ENCODE peak calls at places on chromosomes 6 and 20, in eight cellular contexts. C, D, M, U, A, B, T and V are unnamed samples. For H3K9me3, the result is how much of the 10 kb centered on the place peaks cover.

GRCh38 chr6:132136976-132137375 is 185.8 kb upstream of the CCN2 start:
- DNase-seq in C (no peak), D (no peak), M (peak), U (no peak), A (no peak), B (no peak), T (no peak), V (no peak)

GRCh38 chr6:152151930-152152329 is 344.4 kb downstream of the ESR1 start:
- DNase-seq in C (no peak), D (no peak), M (no peak), U (no peak), A (no peak), B (no peak), T (no peak), V (no peak)

GRCh38 chr6:158037021-158037420 is 55.4 kb downstream of the SYNJ2 start:
- DNase-seq in C (peak), D (peak), M (no peak), U (no peak), A (peak), B (no peak), T (no peak), V (no peak)

GRCh38 chr6:45445749-45446454 is 68.2 kb upstream of the SUPT3H start:
- DNase-seq in C (peak), D (peak), M (peak), U (peak), A (peak), B (no peak), T (peak), V (peak)

GRCh38 chr20:53865905-53866786 is 204.2 kb downstream of the BCAS1 start:
- DNase-seq in C (peak), D (no peak), M (peak), U (no peak), A (no peak), B (no peak), T (peak), V (peak)

GRCh38 chr6:103284835-103285234 is 1574.9 kb downstream of the HACE1 start:
- DNase-seq in C (no peak), D (no peak), M (no peak), U (no peak), A (no peak), B (no peak), T (no peak), V (no peak)

GRCh38 chr6:83057705-83058321 is 7.8 kb downstream of the UBE3D start:
- DNase-seq in C (peak), D (no peak), M (peak), U (peak), A (no peak), B (no peak), T (peak), V (no peak)

GRCh38 chr20:63642518-63643247 is 10.5 kb downstream of the STMN3 start:
- DNase-seq in C (no peak), D (no peak), M (no peak), U (no peak), A (no peak), B (no peak), T (peak), V (peak)

GRCh38 chr6:155264704-155265320 is 999 bp downstream of the CLDN20 start:
- DNase-seq in C (no peak), D (no peak), M (peak), U (no peak), A (no peak), B (no peak), T (no peak), V (no peak)

GRCh38 chr6:41352396-41352795 is 17.0 kb downstream of the NCR2 start:
- DNase-seq in C (no peak), D (no peak), M (no peak), U (no peak), A (no peak), B (no peak), T (no peak), V (no peak)

GRCh38 chr20:57548177-57549058 is 12.5 kb upstream of the PCK1 start:
- DNase-seq in C (no peak), D (no peak), M (no peak), U (peak), A (no peak), B (no peak), T (no peak), V (peak)

GRCh38 chr6:160972111-160972510 is 19.5 kb upstream of the MAP3K4 start:
- DNase-seq in C (peak), D (no peak), M (peak), U (no peak), A (no peak), B (no peak), T (no peak), V (no peak)

GRCh38 chr6:34593741-34594140 is 37.6 kb upstream of the SPDEF start:
- DNase-seq in C (no peak), D (no peak), M (no peak), U (no peak), A (no peak), B (no peak), T (no peak), V (no peak)

GRCh38 chr20:51419236-51419635 is 123.3 kb downstream of the NFATC2 start:
- DNase-seq in C (no peak), D (no peak), M (no peak), U (no peak), A (no peak), B (no peak), T (no peak), V (no peak)

GRCh38 chr6:74356385-74356784 is 660.4 kb downstream of the CD109 start:
- DNase-seq in C (peak), D (no peak), M (peak), U (no peak), A (no peak), B (no peak), T (no peak), V (no peak)

GRCh38 chr20:7657569-7657968 is 282.7 kb downstream of the HAO1 start:
- DNase-seq in C (no peak), D (no peak), M (no peak), U (no peak), A (no peak), B (no peak), T (no peak), V (no peak)

GRCh38 chr6:37622639-37623038 is 75.0 kb downstream of the MDGA1 start:
- DNase-seq in C (no peak), D (no peak), M (no peak), U (no peak), A (no peak), B (no peak), T (no peak), V (no peak)

GRCh38 chr6:85580878-85581267 is 12.8 kb downstream of the SNX14 start:
- DNase-seq in C (no peak), D (no peak), M (peak), U (peak), A (peak), B (no peak), T (no peak), V (no peak)

DNA sequence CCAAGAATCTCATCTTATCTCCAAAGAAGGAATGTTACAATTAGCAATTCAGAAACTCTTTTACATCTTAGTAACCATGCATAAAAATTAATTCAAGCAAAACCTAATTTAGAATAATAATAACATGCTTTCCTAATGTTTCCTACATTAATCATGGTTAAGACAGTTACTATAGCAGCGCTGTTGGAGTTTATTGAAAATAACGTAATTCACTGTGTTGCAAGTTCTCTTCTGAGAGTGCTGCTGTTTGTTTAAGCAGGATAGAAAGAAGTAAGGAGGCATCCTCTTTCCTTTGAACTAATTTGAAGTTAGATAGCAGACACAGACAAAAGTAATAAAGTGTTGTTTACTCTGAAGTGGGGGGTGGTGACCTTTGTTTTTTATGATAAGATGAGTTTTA is 414.7 kb upstream of the CDH4 start:
- DNase-seq in C (no peak), D (no peak), M (no peak), U (no peak), A (no peak), B (no peak), T (no peak), V (no peak)
- H3K9me3 ChIP-seq in C (under half), D (under half), M (under half), U (under half), A (under half), B (under half), T (under half), V (under half)

GRCh38 chr6:1390071-1390804 is 862 bp downstream of the FOXF2 start:
- DNase-seq in C (peak), D (peak), M (peak), U (no peak), A (no peak), B (no peak), T (no peak), V (no peak)
- H3K27ac ChIP-seq in C (peak), D (peak), M (peak), U (no peak), A (no peak), B (no peak), T (peak), V (no peak)

GRCh38 chr20:62603021-62603906 is 39.0 kb upstream of the SLCO4A1 start:
- DNase-seq in C (peak), D (peak), M (peak), U (peak), A (peak), B (peak), T (peak), V (peak)
- H3K4me3 ChIP-seq in C (no peak), D (peak), M (no peak), U (no peak), A (no peak), B (peak), T (no peak), V (no peak)

GRCh38 chr20:15823718-15824117 is 749.5 kb downstream of the KIF16B start:
- DNase-seq in C (no peak), D (no peak), M (no peak), U (no peak), A (no peak), B (no peak), T (no peak), V (no peak)
- H3K9me3 ChIP-seq in C (under half), D (under half), M (under half), U (under half), A (under half), B (under half), T (under half), V (under half)

GRCh38 chr6:1310628-1311399 is 1.1 kb upstream of the FOXQ1 start:
- DNase-seq in C (no peak), D (peak), M (peak), U (peak), A (no peak), B (no peak), T (peak), V (no peak)
- H3K27ac ChIP-seq in C (no peak), D (peak), M (no peak), U (peak), A (no peak), B (no peak), T (no peak), V (no peak)

DNA sequence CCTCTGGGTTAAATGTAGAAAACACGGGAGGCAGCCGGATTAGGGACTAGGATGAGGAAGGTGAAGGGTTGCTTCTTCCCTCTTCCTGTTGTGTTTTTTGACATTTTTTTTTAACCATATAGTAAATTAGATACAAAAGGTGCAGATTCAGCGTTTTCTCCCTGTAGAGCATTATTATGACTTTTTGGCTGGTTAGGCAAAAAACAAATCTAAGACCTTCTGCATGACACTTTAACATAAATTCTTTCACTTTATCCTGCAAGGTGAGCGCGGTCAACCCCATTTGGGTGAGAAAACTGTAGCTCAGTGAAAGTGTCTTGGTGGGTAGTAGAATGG is 1.3 kb downstream of the SLC16A10 start:
- DNase-seq in C (no peak), D (no peak), M (no peak), U (no peak), A (no peak), B (no peak), T (no peak), V (no peak)
- H3K4me3 ChIP-seq in C (no peak), D (peak), M (no peak), U (peak), A (peak), B (peak), T (peak), V (peak)